ENCODE peak calls at places on chromosomes 12 and 14, in seven cellular contexts. I is substantia nigra; A is amniotic epithelial cell; V is CD4-positive, alpha-beta T cell; L is NCI-H1092; O is pons; B is EL. E is an unnamed sample.

GRCh38 chr12:32548691-32549412 is 130.2 kb upstream of the DNM1L start:
- DNase-seq in I (no peak), A (peak; percentile 90), V (no peak), L (no peak), O (no peak), B (peak; percentile 93), E (no peak)

GRCh38 chr14:105499256-105500035 is 8.4 kb downstream of the TEDC1 start:
- DNase-seq in I (peak; percentile 58), A (no peak), V (no peak), L (no peak), O (peak; percentile 97), B (no peak), E (no peak)

GRCh38 chr12:91216871-91217270 is 34.3 kb upstream of the DCN start:
- DNase-seq in I (no peak), A (peak; percentile 34), V (no peak), L (no peak), O (no peak), B (no peak), E (no peak)

GRCh38 chr14:105060751-105061427 is 4.3 kb downstream of the GPR132 start:
- DNase-seq in I (no peak), A (no peak), V (peak; percentile 24), L (no peak), O (peak; percentile 30), B (no peak), E (no peak)

GRCh38 chr14:106141242-106142220 is 615.1 kb downstream of the TMEM121 start:
- DNase-seq in I (no peak), A (no peak), V (peak; percentile 16), L (no peak), O (no peak), B (no peak), E (peak; percentile 29)

GRCh38 chr14:52272375-52272774 is 4.9 kb downstream of the PTGDR start:
- DNase-seq in I (no peak), A (peak; percentile 43), V (no peak), L (no peak), O (no peak), B (peak; percentile 51), E (no peak)

GRCh38 chr14:73792476-73792875 is 59.2 kb upstream of the PTGR2 start:
- DNase-seq in I (no peak), A (no peak), V (no peak), L (no peak), O (no peak), B (no peak), E (no peak)

GRCh38 chr14:96089401-96089800 is 50.2 kb downstream of the C14orf132 start:
- DNase-seq in I (no peak), A (no peak), V (no peak), L (no peak), O (no peak), B (no peak), E (no peak)

GRCh38 chr12:47218191-47218654 is 138.5 kb upstream of the AMIGO2 start:
- DNase-seq in I (no peak), A (no peak), V (peak; percentile 39), L (no peak), O (peak; percentile 30), B (no peak), E (no peak)

GRCh38 chr14:56797003-56797568 is 13.2 kb downstream of the OTX2 start:
- DNase-seq in I (no peak), A (no peak), V (no peak), L (no peak), O (no peak), B (no peak), E (no peak)

GRCh38 chr14:61531741-61532505 is 163.4 kb upstream of the HIF1A start:
- DNase-seq in I (no peak), A (no peak), V (no peak), L (no peak), O (no peak), B (no peak), E (no peak)

GRCh38 chr12:64680235-64680634 is 69.9 kb downstream of the RASSF3 start:
- DNase-seq in I (no peak), A (no peak), V (no peak), L (no peak), O (no peak), B (no peak), E (no peak)

GRCh38 chr14:71803539-71804260 is 128.5 kb upstream of the RGS6 start:
- DNase-seq in I (no peak), A (peak; percentile 94), V (no peak), L (no peak), O (peak; percentile 14), B (peak; percentile 46), E (no peak)

GRCh38 chr14:39739796-39740195 is 307.6 kb upstream of the FBXO33 start:
- DNase-seq in I (no peak), A (no peak), V (no peak), L (no peak), O (peak; percentile 60), B (no peak), E (no peak)

GRCh38 chr12:107736914-107737313 is 24.0 kb downstream of the PRDM4 start:
- DNase-seq in I (no peak), A (no peak), V (no peak), L (no peak), O (no peak), B (no peak), E (no peak)

GRCh38 chr14:102050625-102051024 is 36.2 kb downstream of the HSP90AA1 start:
- DNase-seq in I (no peak), A (peak; percentile 67), V (no peak), L (no peak), O (no peak), B (peak; percentile 73), E (no peak)

GRCh38 chr14:74502236-74503019 is 8.9 kb downstream of the ISCA2 start:
- DNase-seq in I (no peak), A (peak; percentile 50), V (no peak), L (no peak), O (peak; percentile 25), B (peak; percentile 33), E (no peak)

GRCh38 chr14:50045039-50045711 is 71.2 kb downstream of the VCPKMT start:
- DNase-seq in I (no peak), A (peak; percentile 33), V (peak; percentile 82), L (no peak), O (no peak), B (peak; percentile 90), E (peak; percentile 75)

E was measured in activated T-helper 2 cell treated with anti-CD3 and anti-CD28 coated beads, Interferon-gamma antibody, Interleukin-2, Interleukin-4, amounts not matched to agents 10 μg/mL and 5 μg/mL and 100 μg/mL, durations not matched to agents 14 hours and 24 hours and 36 hours.